ENCODE peak calls at places on chromosomes 3 and 15, in five cellular contexts. R is A549, F is adrenal gland, S is thoracic aorta, L is BE2C. B is an unnamed sample. For H3K4me1, the result is how much of the 10 kb centered on the place peaks cover.

GRCh38 chr15:60737217-60737616 is 258.3 kb upstream of the ICE2 start:
- DNase-seq in R (no peak), F (no peak), S (no peak), L (no peak), B (no peak)

GRCh38 chr3:16945330-16945729 is 60.6 kb downstream of the PLCL2 start:
- DNase-seq in R (no peak), F (no peak), S (no peak), L (no peak), B (peak)

GRCh38 chr3:134666466-134666865 is 15.6 kb upstream of the KY start:
- DNase-seq in R (no peak), F (peak), S (no peak), L (no peak), B (peak)

GRCh38 chr3:57184516-57184915 is 15.3 kb downstream of the HESX1 start:
- DNase-seq in R (no peak), F (no peak), S (no peak), L (no peak), B (peak)

GRCh38 chr3:153219147-153219546 is 57.1 kb downstream of the RAP2B start:
- DNase-seq in R (no peak), F (no peak), S (no peak), L (no peak), B (peak)

GRCh38 chr3:47193871-47194859 is 30.3 kb upstream of the SETD2 start:
- DNase-seq in R (no peak), F (no peak), S (no peak), L (no peak), B (peak)

GRCh38 chr3:133459400-133459799 is 59.5 kb downstream of the BFSP2 start:
- DNase-seq in R (no peak), F (no peak), S (no peak), L (no peak), B (peak)

GRCh38 chr3:148852271-148853000 is 12.7 kb upstream of the CPA3 start:
- DNase-seq in R (no peak), F (no peak), S (no peak), L (no peak), B (no peak)

GRCh38 chr3:150721285-150722130 is 17.8 kb upstream of the ERICH6 start:
- DNase-seq in R (peak), F (no peak), S (no peak), L (no peak), B (peak)

GRCh38 chr15:48965972-48966371 is 2.3 kb upstream of the SHC4 start:
- DNase-seq in R (peak), F (no peak), S (no peak), L (peak), B (no peak)

GRCh38 chr3:131540143-131540542 is 37.4 kb upstream of the MRPL3 start:
- DNase-seq in R (no peak), F (no peak), S (no peak), L (no peak), B (no peak)

GRCh38 chr3:27626596-27627118 is 95.5 kb downstream of the EOMES start:
- DNase-seq in R (no peak), F (no peak), S (no peak), L (no peak), B (no peak)

GRCh38 chr3:25962255-25962654 is 172.4 kb downstream of the OXSM start:
- DNase-seq in R (peak), F (no peak), S (no peak), L (no peak), B (no peak)

GRCh38 chr15:40454904-40455391 is 14.2 kb downstream of the BAHD1 start:
- DNase-seq in R (no peak), F (peak), S (no peak), L (no peak), B (no peak)

GRCh38 chr15:94478763-94479162 is 247.4 kb downstream of the MCTP2 start:
- DNase-seq in R (no peak), F (no peak), S (no peak), L (peak), B (no peak)

GRCh38 chr15:31489801-31490646 is 163.4 kb downstream of the KLF13 start:
- DNase-seq in R (peak), F (peak), S (no peak), L (peak), B (peak)

GRCh38 chr3:143226678-143227291 is 107.2 kb downstream of the CHST2 start:
- DNase-seq in R (no peak), F (no peak), S (no peak), L (no peak), B (peak)

GRCh38 chr3:22671848-22672247 is 531.3 kb upstream of the UBE2E2 start:
- DNase-seq in R (no peak), F (no peak), S (no peak), L (no peak), B (no peak)

GRCh38 chr3:123586966-123587365 is 2.1 kb upstream of the HACD2 start:
- DNase-seq in R (no peak), F (no peak), S (no peak), L (no peak), B (peak)

GRCh38 chr3:50230833-50231125 is 5.2 kb upstream of the GNAI2 start:
- DNase-seq in R (no peak), F (no peak), S (no peak), L (no peak), B (no peak)

GRCh38 chr15:82093774-82094211 is 48.0 kb upstream of the MEX3B start:
- DNase-seq in R (peak), F (no peak), S (no peak), L (peak), B (peak)

GRCh38 chr3:5294360-5294759 is 106.9 kb downstream of the EDEM1 start:
- DNase-seq in R (no peak), F (no peak), S (no peak), L (no peak), B (no peak)

GRCh38 chr3:63029921-63030320 is 154.7 kb upstream of the CADPS start:
- DNase-seq in R (no peak), F (no peak), S (no peak), L (no peak), B (no peak)

GRCh38 chr3:173770011-173770410 is 372.5 kb downstream of the NLGN1 start:
- DNase-seq in R (no peak), F (no peak), S (no peak), L (no peak), B (no peak)

GRCh38 chr15:88908697-88909621 is 4.2 kb downstream of the MFGE8 start:
- DNase-seq in R (no peak), F (no peak), S (no peak), L (no peak), B (no peak)

GRCh38 chr3:126340081-126340511 is 17.1 kb downstream of the KLF15 start:
- DNase-seq in R (no peak), F (peak), S (peak), L (no peak), B (no peak)

DNA sequence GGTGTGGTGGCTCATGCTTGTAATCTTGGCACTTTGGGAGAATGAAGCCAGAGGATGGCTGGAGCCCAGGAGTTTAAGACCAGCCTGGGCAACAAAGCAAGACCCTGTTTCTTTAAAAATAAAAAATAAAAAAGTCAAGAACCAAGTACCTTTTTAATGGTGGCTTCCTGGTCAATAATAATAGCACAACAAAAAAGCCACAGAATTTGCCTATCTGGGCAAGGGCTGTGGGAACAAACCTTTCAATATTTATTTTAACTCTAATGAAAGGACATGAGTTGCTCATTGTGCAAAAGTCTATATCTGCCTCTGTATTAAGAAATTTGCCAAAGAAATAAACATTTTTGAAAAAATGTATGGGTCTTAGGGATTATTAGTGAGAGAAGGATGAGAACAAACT is 2.1 kb downstream of the ZNF609 start:
- DNase-seq in R (no peak), F (no peak), S (no peak), L (no peak), B (no peak)
- H3K4me1 ChIP-seq in R (under half), F (half or more), S (under half), L (under half), B (under half)

GRCh38 chr3:124813541-124813940 is 73.6 kb downstream of the ITGB5 start:
- DNase-seq in R (no peak), F (no peak), S (no peak), L (no peak), B (no peak)

GRCh38 chr3:124816206-124816605 is 71.0 kb downstream of the ITGB5 start:
- DNase-seq in R (no peak), F (no peak), S (no peak), L (no peak), B (no peak)

GRCh38 chr3:124817079-124817478 is 70.1 kb downstream of the ITGB5 start:
- DNase-seq in R (no peak), F (no peak), S (no peak), L (no peak), B (no peak)

GRCh38 chr3:124812291-124813265 is 74.6 kb downstream of the ITGB5 start:
- DNase-seq in R (peak), F (no peak), S (peak), L (no peak), B (no peak)

DNA sequence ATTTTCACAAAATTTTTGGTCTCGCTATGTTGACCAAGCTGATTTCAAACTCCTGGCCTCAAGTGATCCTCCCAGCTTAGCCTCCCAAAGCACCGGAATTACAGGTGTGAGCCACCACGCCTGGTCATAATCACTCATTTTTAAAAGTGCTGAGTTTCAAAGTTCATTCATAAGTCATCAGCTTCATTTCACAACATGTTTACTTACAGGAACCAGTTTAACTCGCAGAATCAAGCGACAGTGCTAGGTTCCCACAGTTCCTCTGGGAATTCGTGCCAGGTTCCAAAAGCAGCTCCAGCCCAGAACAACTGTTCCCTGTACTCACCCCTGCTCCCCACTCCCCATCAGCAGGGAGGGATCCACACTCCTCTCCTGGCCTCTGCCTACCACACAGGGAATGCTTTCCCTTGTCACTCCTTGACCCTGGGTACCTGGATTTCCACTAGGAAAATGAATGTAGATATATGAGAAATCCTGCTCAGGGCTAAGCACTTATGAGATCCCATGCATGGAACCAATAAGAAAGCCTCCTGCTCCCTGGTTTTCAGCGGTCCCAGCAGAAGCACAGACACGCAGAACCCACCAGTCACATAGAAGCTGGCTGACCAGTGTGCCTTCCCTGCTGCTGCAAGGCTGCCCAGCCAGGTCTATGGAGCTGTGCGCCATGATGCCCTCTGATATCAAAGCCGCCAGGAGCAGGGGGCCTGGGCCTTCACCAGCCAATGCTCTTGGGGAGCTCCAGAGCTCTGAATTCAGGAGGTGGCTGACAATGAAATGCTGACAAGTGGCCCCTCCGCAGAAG is 72.3 kb downstream of the ITGB5 start:
- DNase-seq in R (no peak), F (no peak), S (no peak), L (no peak), B (no peak)
- H3K4me1 ChIP-seq in R (half or more), F (under half), S (under half), L (under half), B (under half)

GRCh38 chr3:46096781-46097180 is 69.5 kb upstream of the XCR1 start:
- DNase-seq in R (no peak), F (no peak), S (no peak), L (no peak), B (no peak)
- H3K4me1 ChIP-seq in R (under half), F (under half), S (under half), L (under half), B (under half)

DNA sequence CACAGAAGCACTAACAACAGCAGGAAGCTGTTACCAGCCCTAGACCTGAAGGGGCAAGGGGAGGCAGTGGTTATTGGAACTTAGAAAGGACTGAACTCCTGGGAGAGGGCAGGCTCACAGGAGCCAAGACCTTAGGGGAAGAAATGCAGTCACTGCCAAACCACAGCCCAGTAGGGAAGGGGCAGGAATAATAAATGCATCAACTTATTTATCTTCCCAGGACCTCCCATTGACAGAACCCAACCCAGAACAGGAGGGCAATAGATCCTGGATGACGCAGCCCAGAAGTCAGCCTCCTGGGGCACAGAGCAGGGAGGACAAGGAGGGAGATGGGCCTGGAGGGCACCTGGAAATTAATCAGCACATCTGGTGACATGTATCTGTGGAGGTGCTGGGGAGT is 301.9 kb upstream of the STT3B start:
- DNase-seq in R (no peak), F (no peak), S (no peak), L (no peak), B (no peak)
- H3K4me1 ChIP-seq in R (under half), F (under half), S (under half), L (under half), B (under half)

GRCh38 chr15:38377547-38378161 is 76.3 kb upstream of the FAM98B start:
- DNase-seq in R (no peak), F (no peak), S (no peak), L (no peak), B (no peak)

GRCh38 chr15:38374024-38374423 is 79.9 kb upstream of the FAM98B start:
- DNase-seq in R (no peak), F (no peak), S (no peak), L (no peak), B (no peak)

GRCh38 chr15:38373016-38373415 is 80.9 kb upstream of the FAM98B start:
- DNase-seq in R (no peak), F (no peak), S (no peak), L (no peak), B (no peak)

GRCh38 chr15:38378162-38378560 is 75.8 kb upstream of the FAM98B start:
- DNase-seq in R (no peak), F (peak), S (no peak), L (peak), B (no peak)

GRCh38 chr15:38374477-38374876 is 79.5 kb upstream of the FAM98B start:
- DNase-seq in R (no peak), F (no peak), S (no peak), L (no peak), B (no peak)
- H3K4me1 ChIP-seq in R (under half), F (under half), S (under half), L (under half), B (under half)

GRCh38 chr15:75042730-75043508 is 19.5 kb downstream of the PPCDC start:
- DNase-seq in R (peak), F (peak), S (peak), L (peak), B (peak)

GRCh38 chr15:75038948-75039533 is 15.7 kb downstream of the PPCDC start:
- DNase-seq in R (no peak), F (no peak), S (no peak), L (no peak), B (no peak)

GRCh38 chr15:75044258-75044878 is 21.0 kb downstream of the PPCDC start:
- DNase-seq in R (no peak), F (no peak), S (no peak), L (no peak), B (no peak)

GRCh38 chr15:75045332-75046015 is 22.1 kb downstream of the PPCDC start:
- DNase-seq in R (no peak), F (no peak), S (no peak), L (no peak), B (no peak)

GRCh38 chr15:75043509-75044257 is 20.3 kb downstream of the PPCDC start:
- DNase-seq in R (no peak), F (peak), S (peak), L (peak), B (no peak)
- H3K4me1 ChIP-seq in R (under half), F (half or more), S (under half), L (under half), B (half or more)